ENCODE peak calls at places on chromosomes 2 and 18, in six cellular contexts. K is GM23338, D is PC-3, L is neural progenitor cell, A is HCT116, M is MM.1S. J is an unnamed sample.

GRCh38 chr2:117553448-117553847 is 261.0 kb upstream of the DDX18 start:
- DNase-seq in M (no peak), L (no peak), A (no peak), K (peak), D (no peak), J (no peak)

GRCh38 chr2:238899386-238899785 is 51.5 kb downstream of the TWIST2 start:
- DNase-seq in L (no peak), K (no peak), A (no peak), D (no peak), M (no peak), J (no peak)

GRCh38 chr18:46516555-46516954 is 140.5 kb downstream of the LOXHD1 start:
- DNase-seq in M (no peak), A (no peak), L (no peak), K (no peak), D (no peak), J (no peak)

GRCh38 chr2:138827426-138828054 is 47.4 kb upstream of the NXPH2 start:
- DNase-seq in D (peak), L (peak), A (peak), K (peak), M (peak), J (peak)

GRCh38 chr18:22709288-22710060 is 223.7 kb upstream of the RBBP8 start:
- DNase-seq in L (no peak), K (no peak), D (no peak), A (no peak), M (no peak), J (peak)

GRCh38 chr18:32351014-32351413 is 119.7 kb downstream of the GAREM1 start:
- DNase-seq in K (no peak), A (no peak), L (no peak), M (no peak), D (no peak), J (no peak)

GRCh38 chr2:28586864-28587263 is 91.0 kb downstream of the PLB1 start:
- DNase-seq in D (no peak), M (peak), L (no peak), K (no peak), A (no peak), J (no peak)

GRCh38 chr18:48957136-48957535 is 6.4 kb upstream of the SMAD7 start:
- DNase-seq in A (no peak), L (no peak), D (no peak), K (no peak), M (no peak), J (no peak)

GRCh38 chr18:8368490-8369217 is 240.6 kb upstream of the RAB12 start:
- DNase-seq in D (no peak), M (no peak), L (no peak), K (no peak), A (no peak), J (no peak)

GRCh38 chr18:7038330-7038846 is 79.2 kb downstream of the LAMA1 start:
- DNase-seq in A (no peak), D (peak), L (peak), M (peak), K (peak), J (peak)

GRCh38 chr2:179749210-179749609 is 112.2 kb downstream of the ZNF385B start:
- DNase-seq in A (no peak), K (no peak), L (no peak), D (peak), M (no peak), J (no peak)

GRCh38 chr18:13576598-13576997 is 149.8 kb downstream of the FAM210A start:
- DNase-seq in D (no peak), K (no peak), M (no peak), L (no peak), A (no peak), J (no peak)

GRCh38 chr2:3099860-3100234 is 277.8 kb downstream of the EIPR1 start:
- DNase-seq in L (no peak), K (no peak), A (no peak), D (no peak), M (no peak), J (no peak)

GRCh38 chr18:66141716-66142115 is 390.9 kb downstream of the CDH7 start:
- DNase-seq in L (no peak), A (no peak), D (no peak), M (no peak), K (no peak), J (no peak)

GRCh38 chr2:15354596-15355359 is 206.4 kb downstream of the NBAS start:
- DNase-seq in L (no peak), K (no peak), A (no peak), D (no peak), M (no peak), J (no peak)

GRCh38 chr18:79458131-79458838 is 62.6 kb downstream of the NFATC1 start:
- DNase-seq in D (peak), L (no peak), K (no peak), M (no peak), A (peak), J (peak)

GRCh38 chr2:240494194-240494793 is 58.8 kb downstream of the GPC1 start:
- DNase-seq in L (no peak), M (no peak), K (no peak), A (no peak), D (no peak), J (no peak)

GRCh38 chr18:46096651-46097300 is 1.3 kb downstream of the ATP5F1A start:
- DNase-seq in D (no peak), L (no peak), M (peak), A (no peak), K (no peak), J (no peak)

GRCh38 chr2:218030409-218031195 is 27.8 kb upstream of the TNS1 start:
- DNase-seq in D (no peak), K (no peak), A (no peak), L (no peak), M (no peak), J (no peak)

GRCh38 chr2:99865818-99866676 is 276.3 kb downstream of the AFF3 start:
- DNase-seq in D (no peak), A (no peak), L (no peak), K (no peak), M (no peak), J (no peak)

GRCh38 chr18:75267643-75268184 is 57.1 kb downstream of the TSHZ1 start:
- DNase-seq in M (no peak), L (no peak), K (no peak), A (no peak), D (no peak), J (no peak)

GRCh38 chr2:86314125-86314524 is 23.3 kb downstream of the REEP1 start:
- DNase-seq in K (no peak), D (no peak), A (no peak), M (no peak), L (no peak), J (no peak)

GRCh38 chr2:213150315-213150951 is 979 bp downstream of the IKZF2 start:
- DNase-seq in L (peak), K (peak), A (no peak), D (peak), M (no peak), J (peak)

GRCh38 chr2:11397046-11397445 is 52.6 kb upstream of the ROCK2 start:
- DNase-seq in L (no peak), A (no peak), D (no peak), K (no peak), M (no peak), J (no peak)

GRCh38 chr2:186641807-186642321 is 52.0 kb upstream of the FAM171B start:
- DNase-seq in D (peak), A (peak), L (peak), M (peak), K (peak), J (peak)

GRCh38 chr2:158967731-158968395 is 577 bp upstream of the TANC1 start:
- DNase-seq in M (no peak), D (peak), K (peak), A (no peak), L (peak), J (peak)

GRCh38 chr2:215652432-215652831 is 216.6 kb upstream of the FN1 start:
- DNase-seq in M (no peak), K (no peak), A (no peak), D (no peak), L (no peak), J (no peak)

GRCh38 chr2:39593439-39594393 is 72.0 kb upstream of the TMEM178A start:
- DNase-seq in A (peak), D (peak), M (no peak), L (peak), K (peak), J (peak)

GRCh38 chr2:127102464-127103242 is 4.3 kb downstream of the BIN1 start:
- DNase-seq in K (no peak), A (no peak), M (no peak), D (no peak), L (no peak), J (no peak)

GRCh38 chr2:15882761-15883497 is 57.4 kb upstream of the MYCN start:
- DNase-seq in A (no peak), M (no peak), D (no peak), K (no peak), L (no peak), J (no peak)

GRCh38 chr18:23547306-23547705 is 39.0 kb downstream of the NPC1 start:
- DNase-seq in D (peak), A (peak), L (no peak), M (no peak), K (no peak), J (no peak)

GRCh38 chr2:214808961-214809750 is at the start of gene BARD1:
- DNase-seq in K (peak), M (peak), A (peak), L (peak), D (peak), J (peak)

GRCh38 chr2:110994250-110994961 is 126.3 kb upstream of the BCL2L11 start:
- DNase-seq in D (no peak), A (no peak), K (no peak), L (no peak), M (no peak), J (no peak)

GRCh38 chr2:118974103-118974911 is 32.3 kb downstream of the MARCO start:
- DNase-seq in L (no peak), M (no peak), A (no peak), K (no peak), D (peak), J (peak)

GRCh38 chr2:136131961-136132839 is 14.3 kb upstream of the CXCR4 start:
- DNase-seq in M (no peak), K (no peak), D (no peak), L (no peak), A (no peak), J (no peak)

GRCh38 chr2:232349546-232349945 is 29.0 kb upstream of the ALPP start:
- DNase-seq in M (no peak), L (no peak), D (no peak), A (no peak), K (no peak), J (no peak)

GRCh38 chr2:232349946-232350635 is 28.5 kb upstream of the ALPP start:
- DNase-seq in M (no peak), K (no peak), A (no peak), L (no peak), D (no peak), J (no peak)

GRCh38 chr2:232351686-232352510 is 26.7 kb upstream of the ALPP start:
- DNase-seq in K (peak), M (no peak), D (no peak), A (no peak), L (no peak), J (no peak)

GRCh38 chr2:232352511-232353091 is 25.9 kb upstream of the ALPP start:
- DNase-seq in L (no peak), A (no peak), D (no peak), M (no peak), K (no peak), J (no peak)

GRCh38 chr2:232350804-232351685 is 27.5 kb upstream of the ALPP start:
- DNase-seq in A (no peak), M (no peak), L (no peak), K (peak), D (peak), J (no peak)
- TF ChIP-seq EZH2 in A (no peak), M (no peak), L (no peak), K (no peak), D (no peak), J (no peak)

GRCh38 chr2:71995067-71995665 is 152.5 kb downstream of the CYP26B1 start:
- DNase-seq in L (peak), A (peak), D (peak), M (no peak), K (peak), J (peak)
- TF ChIP-seq CTCF in L (peak), A (peak), D (peak), M (peak), K (peak), J (peak)

DNA sequence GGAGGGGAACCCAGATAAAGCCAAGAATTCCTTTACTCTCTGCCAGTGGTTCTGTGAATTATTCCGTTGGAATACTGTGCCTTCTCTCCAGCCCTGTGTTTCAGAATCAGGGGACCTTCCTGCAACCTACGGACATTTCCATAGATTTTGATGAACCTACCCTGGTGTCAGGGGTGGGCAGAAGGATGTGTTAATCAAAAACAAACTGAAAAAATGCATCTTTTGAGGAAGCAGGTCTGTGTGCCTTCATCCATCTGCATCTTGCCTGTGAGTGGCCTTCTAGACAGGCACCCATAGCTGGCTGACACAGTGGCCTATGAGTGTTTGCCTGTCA is 46.1 kb upstream of the ITGA6 start:
- DNase-seq in A (no peak), L (no peak), K (no peak), D (no peak), M (no peak), J (no peak)
- TF ChIP-seq EZH2phosphoT487 in A (no peak), L (no peak), K (no peak), D (no peak), M (no peak), J (no peak)

DNA sequence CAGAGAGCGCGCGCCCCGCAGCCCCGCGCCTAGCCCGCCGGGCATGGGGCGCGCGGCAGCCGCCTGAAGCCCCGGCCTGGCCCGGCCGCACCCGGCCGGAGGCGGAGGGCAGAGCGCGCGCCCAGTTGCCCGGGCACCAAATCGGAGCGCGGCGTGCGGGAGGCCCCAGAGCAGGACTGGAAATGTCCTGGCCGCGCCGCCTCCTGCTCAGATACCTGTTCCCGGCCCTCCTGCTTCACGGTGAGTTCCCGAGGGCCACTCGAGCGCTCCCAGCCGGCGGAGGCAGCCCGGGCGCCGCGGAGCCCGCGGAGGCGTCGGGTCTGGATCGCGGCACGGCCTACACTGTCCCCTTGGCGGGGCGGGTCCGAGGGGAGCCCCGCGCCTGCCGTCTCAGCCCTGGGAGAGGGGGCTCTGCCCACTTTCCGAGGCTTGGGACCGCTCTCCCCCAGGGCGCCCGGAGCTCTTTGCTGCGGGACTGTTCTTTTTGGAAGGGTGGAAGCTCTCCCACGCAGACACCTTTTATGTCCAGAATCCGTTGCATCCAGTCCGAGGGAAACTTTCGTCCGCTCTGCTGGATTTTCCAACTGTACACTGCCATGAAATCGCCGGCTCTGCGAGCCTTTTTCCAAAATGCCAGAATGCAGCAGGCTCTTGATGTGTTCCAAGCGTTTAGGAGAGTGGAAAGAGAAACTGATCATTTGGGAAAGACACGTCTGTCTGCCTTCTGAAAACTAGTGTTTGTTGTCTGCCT is 540 bp downstream of the APCDD1 start:
- DNase-seq in M (peak), L (no peak), D (no peak), A (no peak), K (peak), J (peak)
- TF ChIP-seq EZH2 in M (no peak), L (peak), D (peak), A (no peak), K (peak), J (no peak)

DNA sequence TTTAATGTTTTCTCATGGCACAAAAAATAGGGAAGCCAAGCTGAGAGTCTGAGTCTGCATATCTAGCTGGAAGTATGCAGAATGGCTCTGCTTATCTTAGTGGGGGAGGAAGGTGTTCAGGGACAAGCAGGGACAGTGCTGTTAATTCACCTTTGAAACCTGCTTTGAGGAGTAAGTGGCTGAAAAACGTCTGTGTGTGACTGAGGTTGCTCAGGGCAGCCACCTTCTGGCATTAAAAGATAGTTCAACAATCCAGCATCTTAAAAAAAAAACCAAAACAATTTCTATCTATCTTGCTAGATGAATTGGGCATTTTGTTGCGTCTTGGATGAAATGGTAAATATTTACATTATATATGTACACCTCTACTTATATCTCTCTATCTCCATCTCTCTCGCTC is 2.0 kb upstream of the TRPM8 start:
- DNase-seq in L (peak), M (peak), D (peak), K (peak), A (no peak), J (peak)
- TF ChIP-seq CTCF in L (peak), M (peak), D (peak), K (peak), A (peak), J (peak)

GRCh38 chr2:98734157-98734556 is 3.2 kb upstream of the MGAT4A start:
- DNase-seq in L (no peak), K (no peak), D (no peak), A (no peak), M (no peak), J (no peak)

GRCh38 chr2:98738304-98738703 is 7.4 kb upstream of the MGAT4A start:
- DNase-seq in A (no peak), L (no peak), M (no peak), D (no peak), K (no peak), J (no peak)

GRCh38 chr2:98737848-98738247 is 6.9 kb upstream of the MGAT4A start:
- DNase-seq in M (no peak), L (no peak), D (no peak), K (no peak), A (no peak), J (no peak)

GRCh38 chr2:98734823-98735260 is 3.9 kb upstream of the MGAT4A start:
- DNase-seq in L (no peak), K (no peak), D (no peak), M (no peak), A (no peak), J (no peak)

DNA sequence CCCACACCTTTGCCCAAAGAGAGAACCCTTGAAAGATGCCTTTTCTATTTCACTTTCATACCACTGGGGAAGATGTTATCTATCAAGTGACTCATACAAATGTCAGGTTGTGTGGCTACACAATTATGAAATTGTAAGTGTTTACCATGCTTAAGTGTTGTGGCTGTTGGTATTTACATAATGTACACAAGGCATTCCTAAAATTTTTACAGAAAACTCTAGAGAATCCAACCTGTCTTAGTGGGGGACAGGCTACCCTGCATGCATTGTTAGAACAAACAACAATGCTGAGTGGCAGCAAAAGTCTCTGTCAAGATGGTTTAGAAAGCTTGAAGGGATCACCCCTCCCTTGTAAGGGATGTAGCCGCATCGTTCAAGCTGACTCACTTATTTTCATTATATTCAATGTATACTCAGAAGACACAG is 5.5 kb upstream of the MGAT4A start:
- DNase-seq in L (no peak), D (peak), K (no peak), M (peak), A (no peak), J (no peak)
- TF ChIP-seq EZH2phosphoT487 in L (no peak), D (no peak), K (no peak), M (no peak), A (no peak), J (no peak)

DNA sequence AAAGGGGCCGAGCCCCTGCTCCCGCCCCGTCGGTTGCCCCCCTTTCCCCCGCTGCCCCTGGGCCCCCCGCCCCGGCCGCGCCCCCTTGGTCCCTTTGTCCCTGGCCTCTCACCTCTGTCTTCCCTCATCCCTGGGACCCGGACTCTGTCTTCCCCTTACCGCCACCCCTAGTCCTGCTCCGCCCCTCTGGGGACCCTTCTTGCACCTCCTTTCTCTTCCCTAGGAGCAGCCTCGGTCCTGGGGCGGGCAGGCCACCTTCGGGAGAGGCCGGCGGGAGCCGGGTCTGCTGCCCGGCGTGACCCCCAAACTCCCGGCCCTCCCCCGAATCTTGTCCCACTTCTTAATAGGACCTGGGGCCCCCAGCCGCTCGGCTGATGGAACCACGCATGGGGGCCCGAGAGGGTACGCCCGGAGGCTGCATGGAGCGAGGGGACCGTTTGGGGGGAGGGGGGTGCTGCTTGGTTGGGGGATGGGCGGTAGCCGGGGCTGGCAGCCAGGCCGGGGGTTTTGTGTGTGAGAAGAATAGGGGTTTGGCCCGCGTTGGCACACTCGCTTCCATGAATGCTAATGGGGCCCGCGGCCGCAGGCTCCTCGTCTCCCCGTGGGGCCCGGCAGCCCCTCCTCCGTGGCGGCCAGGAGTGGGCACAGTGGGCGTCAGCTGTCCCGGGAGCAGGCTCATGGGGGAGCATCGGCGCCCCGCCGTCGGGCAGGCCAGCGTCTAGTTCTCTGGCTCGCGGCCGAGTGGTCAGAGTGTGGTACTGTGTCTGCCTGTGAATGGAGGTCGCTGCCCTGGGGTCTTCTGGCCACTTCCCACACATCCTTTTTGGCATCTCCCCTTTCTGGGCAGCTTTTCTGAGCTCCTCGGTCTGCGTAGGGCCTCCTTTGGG is 951 bp downstream of the GAREM2 start:
- DNase-seq in M (no peak), L (peak), D (no peak), A (no peak), K (peak), J (no peak)
- TF ChIP-seq EZH2 in M (no peak), L (no peak), D (no peak), A (no peak), K (no peak), J (peak)